ENCODE peak calls at places on chromosome 14, in four cellular contexts. L, O, J and N are unnamed samples. For H3K4me1, the result is how much of the 10 kb centered on the place peaks cover.

GRCh38 chr14:22039938-22040780 is 366.5 kb upstream of the OR4E1 start:
- DNase-seq in L (no peak), O (peak), J (no peak), N (no peak)

GRCh38 chr14:41642402-41643195 is 35.9 kb downstream of the LRFN5 start:
- DNase-seq in L (no peak), O (no peak), J (no peak), N (no peak)

GRCh38 chr14:32203928-32204357 is 874 bp upstream of the RNU6-8 start:
- DNase-seq in L (no peak), O (no peak), J (no peak), N (no peak)

GRCh38 chr14:58107947-58108552 is 44.0 kb downstream of the ARMH4 start:
- DNase-seq in L (peak), O (no peak), J (no peak), N (no peak)

GRCh38 chr14:98208943-98209342 is 1063.1 kb downstream of the BCL11B start:
- DNase-seq in L (no peak), O (no peak), J (no peak), N (no peak)

GRCh38 chr14:59897757-59898383 is 22.1 kb upstream of the LRRC9 start:
- DNase-seq in L (no peak), O (no peak), J (no peak), N (no peak)

GRCh38 chr14:54138354-54139038 is 181.9 kb upstream of the BMP4 start:
- DNase-seq in L (no peak), O (no peak), J (no peak), N (no peak)

GRCh38 chr14:95475540-95476240 is 40.8 kb downstream of the SYNE3 start:
- DNase-seq in L (no peak), O (no peak), J (peak), N (no peak)

GRCh38 chr14:76599141-76599540 is 162.1 kb upstream of the VASH1 start:
- DNase-seq in L (no peak), O (no peak), J (no peak), N (no peak)

GRCh38 chr14:25042362-25043299 is 7.3 kb downstream of the STXBP6 start:
- DNase-seq in L (peak), O (no peak), J (no peak), N (no peak)

GRCh38 chr14:49950275-49951250 is 57.7 kb downstream of the ARF6 start:
- DNase-seq in L (no peak), O (no peak), J (no peak), N (no peak)

GRCh38 chr14:94940263-94940993 is 170.5 kb upstream of the GSC start:
- DNase-seq in L (no peak), O (no peak), J (no peak), N (no peak)

DNA sequence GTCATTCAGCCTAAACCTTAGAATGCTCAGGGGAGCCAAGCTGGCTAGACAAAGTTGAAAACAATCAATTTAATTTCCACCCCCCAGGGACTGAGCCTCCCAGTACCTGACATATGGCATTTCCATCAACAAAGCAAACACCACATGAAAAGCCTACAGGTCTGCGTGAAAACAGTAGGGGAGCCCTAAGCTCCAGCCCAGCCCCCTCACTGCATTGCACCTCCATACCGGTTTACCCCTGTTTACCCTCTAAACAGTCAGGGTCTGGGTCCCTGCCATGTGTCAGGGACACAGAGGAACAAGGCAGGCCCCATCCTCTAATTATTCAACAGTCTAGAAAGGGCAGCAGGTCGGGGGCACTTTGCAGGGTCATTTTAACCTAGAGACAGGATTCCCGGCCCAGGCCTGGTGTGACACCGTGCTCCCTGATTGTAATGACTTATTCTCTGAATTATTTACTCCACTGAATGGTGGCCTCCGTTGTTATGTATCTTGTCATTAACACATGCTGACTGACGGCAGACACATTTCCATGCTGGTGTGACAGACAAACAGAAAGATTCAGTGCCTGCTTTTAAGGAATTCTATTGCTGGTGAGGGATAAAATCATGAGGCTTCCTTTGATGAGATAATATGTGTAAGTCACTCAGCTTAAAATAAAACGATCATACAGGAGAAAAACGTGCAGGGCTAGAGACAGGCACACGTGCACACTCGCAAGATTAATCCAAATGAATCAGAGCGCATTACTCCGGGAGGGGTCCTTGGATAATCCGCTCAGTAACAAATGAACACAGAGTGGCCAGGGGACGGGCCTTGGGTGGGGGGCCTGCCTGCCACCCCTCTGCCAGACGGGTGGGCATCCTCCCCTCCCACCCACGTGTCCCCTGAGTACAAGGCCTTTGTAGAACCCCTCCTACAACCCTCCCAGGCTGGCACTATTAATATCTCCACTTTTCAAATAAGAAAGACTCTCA is 23.2 kb downstream of the CCDC88C start:
- DNase-seq in L (no peak), O (no peak), J (no peak), N (no peak)
- H3K4me1 ChIP-seq in L (under half), O (under half), J (under half), N (half or more)

DNA sequence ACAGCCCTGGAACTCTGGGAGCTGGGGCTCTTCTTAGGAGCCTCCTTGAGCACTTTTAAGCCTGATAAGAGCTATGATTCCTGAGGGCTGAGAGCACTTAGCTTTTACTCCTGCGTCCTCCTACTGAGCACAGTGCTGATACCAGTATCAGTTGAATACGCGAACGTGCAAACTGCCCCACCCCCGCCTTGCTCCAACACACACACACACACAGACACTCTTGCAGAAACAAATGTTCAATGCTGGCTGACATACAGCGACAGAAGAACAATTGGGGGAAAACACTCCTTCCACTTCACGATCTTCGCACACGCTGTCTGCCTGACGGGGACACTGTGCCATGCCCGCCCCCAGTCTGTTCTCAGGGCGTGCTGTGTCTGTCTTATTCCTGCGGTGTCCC is 57.2 kb upstream of the DLK1 start:
- DNase-seq in L (no peak), O (no peak), J (no peak), N (no peak)
- H3K4me3 ChIP-seq in L (no peak), O (no peak), J (no peak), N (no peak)

GRCh38 chr14:103386632-103387329 is 1.6 kb downstream of the MARK3 start:
- DNase-seq in L (peak), O (no peak), J (no peak), N (no peak)
- H3K27ac ChIP-seq in L (peak), O (peak), J (peak), N (peak)

GRCh38 chr14:81252278-81252677 is 31.5 kb upstream of the GTF2A1 start:
- DNase-seq in L (no peak), O (no peak), J (no peak), N (no peak)

GRCh38 chr14:81256289-81256960 is 35.7 kb upstream of the GTF2A1 start:
- DNase-seq in L (no peak), O (no peak), J (no peak), N (no peak)
- H3K4me1 ChIP-seq in L (under half), O (under half), J (under half), N (under half)

GRCh38 chr14:101151930-101152310 is 248.4 kb upstream of the RTL1 start:
- DNase-seq in L (no peak), O (no peak), J (no peak), N (no peak)

GRCh38 chr14:101151226-101151929 is 247.9 kb upstream of the RTL1 start:
- DNase-seq in L (no peak), O (no peak), J (no peak), N (no peak)

GRCh38 chr14:101152855-101153254 is 249.3 kb upstream of the RTL1 start:
- DNase-seq in L (no peak), O (no peak), J (no peak), N (no peak)

GRCh38 chr14:101150010-101150409 is 246.5 kb upstream of the RTL1 start:
- DNase-seq in L (no peak), O (no peak), J (no peak), N (no peak)

DNA sequence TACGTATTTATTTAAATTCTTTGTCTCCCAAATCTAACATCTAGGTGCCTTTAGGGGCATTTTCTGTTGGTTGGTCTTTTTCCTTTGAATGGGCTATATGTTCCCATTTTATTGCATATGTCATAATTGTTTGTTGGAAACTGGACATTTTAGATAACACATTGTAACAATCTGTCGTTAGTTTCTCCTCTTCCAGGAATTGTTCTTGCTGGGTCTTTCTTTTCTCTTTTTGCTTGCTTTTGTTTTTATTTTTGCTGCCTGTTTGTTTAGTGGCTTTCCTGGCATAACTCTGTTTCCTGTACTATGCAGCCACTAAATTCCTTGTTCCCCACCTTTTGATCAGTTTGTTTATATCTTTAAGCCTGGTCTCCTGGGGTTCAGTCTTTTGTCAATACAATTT is 244.3 kb upstream of the RTL1 start:
- DNase-seq in L (no peak), O (no peak), J (no peak), N (no peak)
- H3K4me3 ChIP-seq in L (no peak), O (no peak), J (no peak), N (no peak)